ENCODE peak calls at places on chromosomes 2 and 18, in seven cellular contexts. One of them, this sample, is unnamed. For H3K36me3, the result is how much of the 10 kb centered on the place peaks cover.

GRCh38 chr2:131031875-131032274 is 61.4 kb downstream of the FAM168B start:
- DNase-seq in suprapubic skin: peak
- DNase-seq in HCT116: no peak
- DNase-seq in stomach: no peak
- DNase-seq in adrenal gland: no peak
- DNase-seq in uterus: no peak
- DNase-seq in thyroid gland: no peak
- DNase-seq in this sample: no peak

GRCh38 chr18:7566587-7567486 is at the start of gene PTPRM:
- DNase-seq in suprapubic skin: peak
- DNase-seq in HCT116: peak
- DNase-seq in stomach: peak
- DNase-seq in adrenal gland: peak
- DNase-seq in uterus: peak
- DNase-seq in thyroid gland: peak
- DNase-seq in this sample: peak

GRCh38 chr2:180823546-180824141 is 156.8 kb upstream of the UBE2E3 start:
- DNase-seq in suprapubic skin: no peak
- DNase-seq in HCT116: no peak
- DNase-seq in stomach: no peak
- DNase-seq in adrenal gland: no peak
- DNase-seq in uterus: no peak
- DNase-seq in thyroid gland: no peak
- DNase-seq in this sample: no peak

GRCh38 chr18:23532848-23533247 is 29.5 kb downstream of the RMC1 start:
- DNase-seq in suprapubic skin: no peak
- DNase-seq in HCT116: no peak
- DNase-seq in stomach: no peak
- DNase-seq in adrenal gland: no peak
- DNase-seq in uterus: no peak
- DNase-seq in thyroid gland: no peak
- DNase-seq in this sample: peak

GRCh38 chr18:67733094-67733493 is 216.6 kb upstream of the DSEL start:
- DNase-seq in suprapubic skin: no peak
- DNase-seq in HCT116: no peak
- DNase-seq in stomach: no peak
- DNase-seq in adrenal gland: no peak
- DNase-seq in uterus: no peak
- DNase-seq in thyroid gland: no peak
- DNase-seq in this sample: no peak

GRCh38 chr2:62787381-62787780 is 81.9 kb downstream of the EHBP1 start:
- DNase-seq in suprapubic skin: no peak
- DNase-seq in HCT116: no peak
- DNase-seq in stomach: no peak
- DNase-seq in adrenal gland: no peak
- DNase-seq in uterus: no peak
- DNase-seq in thyroid gland: no peak
- DNase-seq in this sample: no peak

GRCh38 chr2:195257979-195258378 is 399.0 kb upstream of the SLC39A10 start:
- DNase-seq in suprapubic skin: no peak
- DNase-seq in HCT116: no peak
- DNase-seq in stomach: no peak
- DNase-seq in adrenal gland: no peak
- DNase-seq in uterus: no peak
- DNase-seq in thyroid gland: no peak
- DNase-seq in this sample: no peak

GRCh38 chr2:147033046-147033445 is 811.8 kb upstream of the ACVR2A start:
- DNase-seq in suprapubic skin: no peak
- DNase-seq in HCT116: no peak
- DNase-seq in stomach: no peak
- DNase-seq in adrenal gland: no peak
- DNase-seq in uterus: no peak
- DNase-seq in thyroid gland: no peak
- DNase-seq in this sample: no peak

GRCh38 chr2:35508601-35509000 is 847.0 kb upstream of the CRIM1 start:
- DNase-seq in suprapubic skin: no peak
- DNase-seq in HCT116: no peak
- DNase-seq in stomach: no peak
- DNase-seq in adrenal gland: no peak
- DNase-seq in uterus: no peak
- DNase-seq in thyroid gland: no peak
- DNase-seq in this sample: no peak

GRCh38 chr18:43620936-43621335 is 343.6 kb upstream of the SYT4 start:
- DNase-seq in suprapubic skin: no peak
- DNase-seq in HCT116: no peak
- DNase-seq in stomach: no peak
- DNase-seq in adrenal gland: no peak
- DNase-seq in uterus: no peak
- DNase-seq in thyroid gland: no peak
- DNase-seq in this sample: no peak

GRCh38 chr2:42117923-42118758 is 51.0 kb upstream of the EML4 start:
- DNase-seq in suprapubic skin: no peak
- DNase-seq in HCT116: no peak
- DNase-seq in stomach: no peak
- DNase-seq in adrenal gland: no peak
- DNase-seq in uterus: no peak
- DNase-seq in thyroid gland: no peak
- DNase-seq in this sample: no peak

GRCh38 chr2:3581367-3582262 is 6.6 kb downstream of the RPS7 start:
- DNase-seq in suprapubic skin: no peak
- DNase-seq in HCT116: no peak
- DNase-seq in stomach: no peak
- DNase-seq in adrenal gland: peak
- DNase-seq in uterus: no peak
- DNase-seq in thyroid gland: no peak
- DNase-seq in this sample: no peak

GRCh38 chr2:3585239-3586109 is 9.4 kb upstream of the COLEC11 start:
- DNase-seq in suprapubic skin: no peak
- DNase-seq in HCT116: no peak
- DNase-seq in stomach: peak
- DNase-seq in adrenal gland: peak
- DNase-seq in uterus: peak
- DNase-seq in thyroid gland: no peak
- DNase-seq in this sample: peak

GRCh38 chr2:3586220-3586619 is 8.7 kb upstream of the COLEC11 start:
- DNase-seq in suprapubic skin: no peak
- DNase-seq in HCT116: no peak
- DNase-seq in stomach: no peak
- DNase-seq in adrenal gland: no peak
- DNase-seq in uterus: no peak
- DNase-seq in thyroid gland: no peak
- DNase-seq in this sample: no peak

GRCh38 chr2:3584608-3585007 is 9.5 kb downstream of the RPS7 start:
- DNase-seq in suprapubic skin: no peak
- DNase-seq in HCT116: no peak
- DNase-seq in stomach: no peak
- DNase-seq in adrenal gland: peak
- DNase-seq in uterus: no peak
- DNase-seq in thyroid gland: no peak
- DNase-seq in this sample: no peak

DNA sequence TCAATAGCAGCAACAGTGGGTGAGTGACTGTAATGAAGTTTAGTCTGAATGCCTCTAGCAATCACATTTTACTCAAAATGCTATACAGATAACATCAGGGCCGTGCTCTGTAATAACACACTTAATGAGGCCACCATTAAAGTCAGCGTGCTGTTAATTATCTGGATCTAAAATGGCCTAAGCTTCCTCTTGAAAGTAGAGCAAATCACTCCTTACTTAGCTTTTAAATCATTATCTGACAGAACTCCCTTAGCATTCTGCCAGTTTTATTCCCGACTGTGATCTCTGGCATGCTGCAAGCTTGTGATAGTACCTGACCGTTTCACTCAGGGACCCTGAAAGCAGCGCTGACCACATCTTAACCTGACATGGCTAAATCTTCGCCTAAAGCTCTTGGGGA is 9.0 kb downstream of the RPS7 start:
- DNase-seq in suprapubic skin: no peak
- DNase-seq in HCT116: no peak
- DNase-seq in stomach: no peak
- DNase-seq in adrenal gland: no peak
- DNase-seq in uterus: no peak
- DNase-seq in thyroid gland: no peak
- DNase-seq in this sample: no peak
- H3K36me3 ChIP-seq in suprapubic skin: half or more
- H3K36me3 ChIP-seq in HCT116: under half
- H3K36me3 ChIP-seq in stomach: half or more
- H3K36me3 ChIP-seq in adrenal gland: under half
- H3K36me3 ChIP-seq in uterus: under half
- H3K36me3 ChIP-seq in thyroid gland: under half
- H3K36me3 ChIP-seq in this sample: under half

GRCh38 chr2:48482774-48483173 is 47.2 kb upstream of the STON1 start:
- DNase-seq in suprapubic skin: no peak
- DNase-seq in HCT116: no peak
- DNase-seq in stomach: no peak
- DNase-seq in adrenal gland: peak
- DNase-seq in uterus: no peak
- DNase-seq in thyroid gland: no peak
- DNase-seq in this sample: no peak

GRCh38 chr2:48483506-48483905 is 46.4 kb upstream of the STON1 start:
- DNase-seq in suprapubic skin: no peak
- DNase-seq in HCT116: no peak
- DNase-seq in stomach: no peak
- DNase-seq in adrenal gland: no peak
- DNase-seq in uterus: peak
- DNase-seq in thyroid gland: no peak
- DNase-seq in this sample: no peak

GRCh38 chr2:48479923-48480322 is 50.0 kb upstream of the STON1 start:
- DNase-seq in suprapubic skin: no peak
- DNase-seq in HCT116: no peak
- DNase-seq in stomach: no peak
- DNase-seq in adrenal gland: no peak
- DNase-seq in uterus: no peak
- DNase-seq in thyroid gland: no peak
- DNase-seq in this sample: no peak

GRCh38 chr2:48482313-48482712 is 47.6 kb upstream of the STON1 start:
- DNase-seq in suprapubic skin: no peak
- DNase-seq in HCT116: no peak
- DNase-seq in stomach: no peak
- DNase-seq in adrenal gland: no peak
- DNase-seq in uterus: no peak
- DNase-seq in thyroid gland: no peak
- DNase-seq in this sample: no peak

DNA sequence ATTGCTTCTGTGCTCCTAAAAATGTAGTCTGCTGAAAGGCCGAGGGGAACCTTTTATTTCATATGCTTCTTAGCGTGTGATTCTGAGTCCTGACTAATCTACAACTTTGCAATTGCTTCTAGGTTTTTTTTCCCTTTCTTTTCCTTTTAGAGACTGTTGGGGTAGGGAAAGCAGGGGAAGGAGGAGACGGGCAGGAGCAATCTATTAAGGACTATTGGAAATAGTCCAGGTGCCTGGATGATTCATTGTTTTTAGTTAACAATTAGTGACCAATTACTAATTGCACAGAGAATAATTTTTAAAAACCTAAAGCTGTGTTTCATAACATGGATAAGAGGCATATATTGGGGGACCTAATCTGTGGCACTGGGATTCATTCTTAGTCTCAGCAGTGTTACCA is 49.4 kb upstream of the STON1 start:
- DNase-seq in suprapubic skin: no peak
- DNase-seq in HCT116: no peak
- DNase-seq in stomach: no peak
- DNase-seq in adrenal gland: no peak
- DNase-seq in uterus: no peak
- DNase-seq in thyroid gland: no peak
- DNase-seq in this sample: no peak
- H3K27ac ChIP-seq in suprapubic skin: no peak
- H3K27ac ChIP-seq in HCT116: no peak
- H3K27ac ChIP-seq in stomach: peak
- H3K27ac ChIP-seq in adrenal gland: peak
- H3K27ac ChIP-seq in uterus: peak
- H3K27ac ChIP-seq in thyroid gland: no peak
- H3K27ac ChIP-seq in this sample: no peak

GRCh38 chr2:65431417-65432226 is 777 bp downstream of the SPRED2 start:
- DNase-seq in suprapubic skin: peak
- DNase-seq in HCT116: no peak
- DNase-seq in stomach: peak
- DNase-seq in adrenal gland: peak
- DNase-seq in uterus: peak
- DNase-seq in thyroid gland: peak
- DNase-seq in this sample: peak

GRCh38 chr2:65429799-65430514 is 2.4 kb downstream of the SPRED2 start:
- DNase-seq in suprapubic skin: no peak
- DNase-seq in HCT116: no peak
- DNase-seq in stomach: peak
- DNase-seq in adrenal gland: no peak
- DNase-seq in uterus: peak
- DNase-seq in thyroid gland: peak
- DNase-seq in this sample: peak

GRCh38 chr2:65432227-65433190 is at the start of gene SPRED2:
- DNase-seq in suprapubic skin: peak
- DNase-seq in HCT116: peak
- DNase-seq in stomach: peak
- DNase-seq in adrenal gland: peak
- DNase-seq in uterus: peak
- DNase-seq in thyroid gland: peak
- DNase-seq in this sample: peak

GRCh38 chr2:65427536-65427935 is 4.9 kb downstream of the SPRED2 start:
- DNase-seq in suprapubic skin: no peak
- DNase-seq in HCT116: no peak
- DNase-seq in stomach: no peak
- DNase-seq in adrenal gland: no peak
- DNase-seq in uterus: no peak
- DNase-seq in thyroid gland: no peak
- DNase-seq in this sample: no peak

GRCh38 chr2:65430515-65431416 is 1.6 kb downstream of the SPRED2 start:
- DNase-seq in suprapubic skin: peak
- DNase-seq in HCT116: peak
- DNase-seq in stomach: peak
- DNase-seq in adrenal gland: peak
- DNase-seq in uterus: peak
- DNase-seq in thyroid gland: peak
- DNase-seq in this sample: peak
- TF ChIP-seq POLR2A in suprapubic skin: no peak
- TF ChIP-seq POLR2A in HCT116: peak
- TF ChIP-seq POLR2A in stomach: no peak
- TF ChIP-seq POLR2A in adrenal gland: peak
- TF ChIP-seq POLR2A in uterus: peak
- TF ChIP-seq POLR2A in thyroid gland: peak
- TF ChIP-seq POLR2A in this sample: no peak

GRCh38 chr18:48929951-48930713 is 20.6 kb downstream of the SMAD7 start:
- DNase-seq in suprapubic skin: no peak
- DNase-seq in HCT116: no peak
- DNase-seq in stomach: peak
- DNase-seq in adrenal gland: no peak
- DNase-seq in uterus: no peak
- DNase-seq in thyroid gland: peak
- DNase-seq in this sample: peak

GRCh38 chr18:48932462-48932818 is 18.3 kb downstream of the SMAD7 start:
- DNase-seq in suprapubic skin: no peak
- DNase-seq in HCT116: no peak
- DNase-seq in stomach: no peak
- DNase-seq in adrenal gland: no peak
- DNase-seq in uterus: no peak
- DNase-seq in thyroid gland: no peak
- DNase-seq in this sample: no peak

GRCh38 chr18:48929212-48929612 is 21.6 kb downstream of the SMAD7 start:
- DNase-seq in suprapubic skin: no peak
- DNase-seq in HCT116: no peak
- DNase-seq in stomach: no peak
- DNase-seq in adrenal gland: no peak
- DNase-seq in uterus: no peak
- DNase-seq in thyroid gland: no peak
- DNase-seq in this sample: no peak

GRCh38 chr18:48931680-48932461 is 18.9 kb downstream of the SMAD7 start:
- DNase-seq in suprapubic skin: no peak
- DNase-seq in HCT116: no peak
- DNase-seq in stomach: no peak
- DNase-seq in adrenal gland: no peak
- DNase-seq in uterus: no peak
- DNase-seq in thyroid gland: no peak
- DNase-seq in this sample: no peak

GRCh38 chr18:48930926-48931325 is 19.8 kb downstream of the SMAD7 start:
- DNase-seq in suprapubic skin: no peak
- DNase-seq in HCT116: no peak
- DNase-seq in stomach: no peak
- DNase-seq in adrenal gland: no peak
- DNase-seq in uterus: no peak
- DNase-seq in thyroid gland: no peak
- DNase-seq in this sample: no peak
- H3K36me3 ChIP-seq in suprapubic skin: under half
- H3K36me3 ChIP-seq in HCT116: under half
- H3K36me3 ChIP-seq in stomach: under half
- H3K36me3 ChIP-seq in adrenal gland: under half
- H3K36me3 ChIP-seq in uterus: under half
- H3K36me3 ChIP-seq in thyroid gland: under half
- H3K36me3 ChIP-seq in this sample: under half

This sample was measured in ovary.